ENCODE peak calls at places on chromosomes 16 and 17, in four cellular contexts. One of them, this sample, is unnamed.

GRCh38 chr16:28192811-28193529 is 18.8 kb downstream of the XPO6 start:
- DNase-seq in K562: no peak
- DNase-seq in GM12878: no peak
- DNase-seq in A549: no peak
- DNase-seq in this sample: no peak

GRCh38 chr17:10702574-10702973 is 5.2 kb downstream of the ADPRM start:
- DNase-seq in K562: peak
- DNase-seq in GM12878: no peak
- DNase-seq in A549: no peak
- DNase-seq in this sample: peak

GRCh38 chr17:61307905-61308886 is 91.4 kb upstream of the TBX2 start:
- DNase-seq in K562: no peak
- DNase-seq in GM12878: no peak
- DNase-seq in A549: peak
- DNase-seq in this sample: peak

GRCh38 chr17:72462396-72462795 is 341.6 kb downstream of the SOX9 start:
- DNase-seq in K562: no peak
- DNase-seq in A549: no peak
- DNase-seq in GM12878: no peak
- DNase-seq in this sample: no peak

GRCh38 chr16:9665851-9666271 is 516.4 kb downstream of the GRIN2A start:
- DNase-seq in GM12878: no peak
- DNase-seq in K562: no peak
- DNase-seq in A549: no peak
- DNase-seq in this sample: no peak

GRCh38 chr16:16083421-16084156 is 134.2 kb downstream of the ABCC1 start:
- DNase-seq in K562: peak
- DNase-seq in A549: peak
- DNase-seq in GM12878: no peak
- DNase-seq in this sample: peak

GRCh38 chr16:24737391-24737871 is 8.0 kb downstream of the TNRC6A start:
- DNase-seq in A549: no peak
- DNase-seq in K562: no peak
- DNase-seq in GM12878: no peak
- DNase-seq in this sample: peak

GRCh38 chr17:55341432-55341831 is 76.7 kb downstream of the HLF start:
- DNase-seq in K562: no peak
- DNase-seq in GM12878: peak
- DNase-seq in A549: no peak
- DNase-seq in this sample: peak

GRCh38 chr17:9644910-9645751 is at the start of gene USP43:
- DNase-seq in K562: peak
- DNase-seq in A549: peak
- DNase-seq in GM12878: no peak
- DNase-seq in this sample: no peak

GRCh38 chr16:84215531-84215930 is 24.3 kb downstream of the KCNG4 start:
- DNase-seq in A549: no peak
- DNase-seq in GM12878: no peak
- DNase-seq in K562: no peak
- DNase-seq in this sample: no peak

GRCh38 chr16:23962001-23962400 is 126.2 kb downstream of the PRKCB start:
- DNase-seq in GM12878: no peak
- DNase-seq in A549: no peak
- DNase-seq in K562: no peak
- DNase-seq in this sample: no peak

GRCh38 chr17:19002805-19003542 is 1.6 kb downstream of the FAM83G start:
- DNase-seq in K562: no peak
- DNase-seq in A549: no peak
- DNase-seq in GM12878: no peak
- DNase-seq in this sample: peak

GRCh38 chr17:73336613-73337400 is 25.0 kb upstream of the CDC42EP4 start:
- DNase-seq in GM12878: no peak
- DNase-seq in K562: no peak
- DNase-seq in A549: no peak
- DNase-seq in this sample: no peak

GRCh38 chr17:75845058-75845711 is 981 bp upstream of the UNC13D start:
- DNase-seq in GM12878: peak
- DNase-seq in K562: peak
- DNase-seq in A549: peak
- DNase-seq in this sample: peak

GRCh38 chr16:70018254-70018653 is 67.1 kb downstream of the CLEC18A start:
- DNase-seq in K562: peak
- DNase-seq in GM12878: peak
- DNase-seq in A549: peak
- DNase-seq in this sample: peak

GRCh38 chr17:18038149-18038850 is 668 bp downstream of the ATPAF2 start:
- DNase-seq in GM12878: no peak
- DNase-seq in A549: no peak
- DNase-seq in K562: peak
- DNase-seq in this sample: peak

GRCh38 chr16:89166696-89167424 is 4.7 kb upstream of the CDH15 start:
- DNase-seq in A549: no peak
- DNase-seq in K562: peak
- DNase-seq in GM12878: no peak
- DNase-seq in this sample: no peak

GRCh38 chr17:78723001-78723796 is 58.9 kb downstream of the CYTH1 start:
- DNase-seq in A549: no peak
- DNase-seq in K562: no peak
- DNase-seq in GM12878: no peak
- DNase-seq in this sample: peak

GRCh38 chr17:39608601-39609000 is 881 bp upstream of the NEUROD2 start:
- DNase-seq in A549: peak
- DNase-seq in GM12878: no peak
- DNase-seq in K562: peak
- DNase-seq in this sample: no peak

GRCh38 chr17:8288336-8289102 is at the start of gene RANGRF:
- DNase-seq in K562: peak
- DNase-seq in GM12878: peak
- DNase-seq in A549: peak
- DNase-seq in this sample: peak

GRCh38 chr17:56810286-56810781 is 23.4 kb downstream of the C17orf67 start:
- DNase-seq in A549: no peak
- DNase-seq in K562: no peak
- DNase-seq in GM12878: no peak
- DNase-seq in this sample: no peak

GRCh38 chr17:56809820-56810179 is 23.9 kb downstream of the C17orf67 start:
- DNase-seq in A549: no peak
- DNase-seq in K562: no peak
- DNase-seq in GM12878: no peak
- DNase-seq in this sample: no peak

GRCh38 chr17:56809106-56809819 is 24.5 kb downstream of the C17orf67 start:
- DNase-seq in A549: no peak
- DNase-seq in K562: no peak
- DNase-seq in GM12878: no peak
- DNase-seq in this sample: no peak

GRCh38 chr17:56812971-56813388 is 20.7 kb downstream of the C17orf67 start:
- DNase-seq in A549: no peak
- DNase-seq in K562: no peak
- DNase-seq in GM12878: no peak
- DNase-seq in this sample: no peak

DNA sequence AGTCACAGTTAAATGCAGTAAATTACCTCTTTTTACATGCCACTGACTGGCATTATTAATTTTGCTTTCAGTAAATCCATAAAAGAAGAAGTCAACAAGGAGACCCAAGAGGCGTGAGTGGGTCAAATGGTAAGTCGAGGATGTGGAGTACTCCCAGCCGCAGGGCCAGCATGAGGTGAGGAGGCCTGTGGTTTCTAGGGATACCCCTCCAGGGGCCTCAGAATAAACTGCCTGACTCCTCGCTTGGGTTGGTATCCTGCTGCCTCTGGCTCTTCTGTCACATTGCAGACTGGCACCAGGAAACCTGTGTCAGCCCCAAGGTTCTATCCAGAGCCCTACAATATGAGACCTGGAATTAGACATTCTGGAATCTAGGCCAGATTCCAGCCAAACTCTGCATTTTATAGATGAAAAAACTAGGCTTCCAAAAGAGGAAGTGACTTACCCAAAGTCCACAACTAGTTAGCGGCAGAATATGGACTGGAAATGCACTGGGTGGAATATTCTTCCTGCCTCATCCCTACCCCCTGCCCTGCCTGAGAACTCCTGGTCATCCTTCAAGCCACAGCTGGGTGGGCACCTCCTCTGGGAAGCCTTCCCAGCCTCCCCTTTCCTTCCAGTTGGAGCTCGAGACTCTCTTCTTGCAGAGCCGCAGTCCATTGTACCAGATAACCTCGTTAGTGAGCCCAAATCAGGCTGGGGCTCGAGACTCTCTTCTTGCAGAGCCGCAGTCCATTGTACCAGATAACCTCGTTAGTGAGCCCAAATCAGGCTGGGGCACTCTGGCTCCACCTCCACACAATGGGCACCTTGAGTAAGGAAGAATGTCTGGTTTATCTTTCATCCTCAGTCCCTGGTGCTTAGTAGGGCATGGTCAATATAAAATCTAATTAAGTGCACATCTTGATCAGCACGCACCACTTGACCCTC is 22.6 kb downstream of the C17orf67 start:
- DNase-seq in A549: no peak
- DNase-seq in GM12878: no peak
- DNase-seq in K562: no peak
- DNase-seq in this sample: no peak
- TF ChIP-seq ELK1 in A549: no peak
- TF ChIP-seq ELK1 in GM12878: no peak
- TF ChIP-seq ELK1 in K562: no peak
- TF ChIP-seq ELK1 in this sample: no peak

GRCh38 chr17:77318021-77318420 is 177.3 kb downstream of the SEC14L1 start:
- DNase-seq in GM12878: no peak
- DNase-seq in K562: no peak
- DNase-seq in A549: no peak
- DNase-seq in this sample: no peak
- TF ChIP-seq CEBPB in GM12878: no peak
- TF ChIP-seq CEBPB in K562: no peak
- TF ChIP-seq CEBPB in A549: no peak
- TF ChIP-seq CEBPB in this sample: no peak

GRCh38 chr17:38443356-38444026 is 15.2 kb downstream of the ARHGAP23 start:
- DNase-seq in GM12878: peak
- DNase-seq in K562: no peak
- DNase-seq in A549: no peak
- DNase-seq in this sample: no peak
- TF ChIP-seq BHLHE40 in GM12878: no peak
- TF ChIP-seq BHLHE40 in K562: no peak
- TF ChIP-seq BHLHE40 in A549: no peak
- TF ChIP-seq BHLHE40 in this sample: no peak

GRCh38 chr16:11603331-11603750 is 16.6 kb upstream of the LITAF start:
- DNase-seq in GM12878: no peak
- DNase-seq in K562: no peak
- DNase-seq in A549: no peak
- DNase-seq in this sample: no peak

GRCh38 chr16:11601425-11601824 is 14.7 kb upstream of the LITAF start:
- DNase-seq in A549: no peak
- DNase-seq in K562: no peak
- DNase-seq in GM12878: no peak
- DNase-seq in this sample: no peak

GRCh38 chr16:11602321-11602720 is 15.6 kb upstream of the LITAF start:
- DNase-seq in K562: no peak
- DNase-seq in GM12878: no peak
- DNase-seq in A549: no peak
- DNase-seq in this sample: no peak

GRCh38 chr16:11599579-11599978 is 12.9 kb upstream of the LITAF start:
- DNase-seq in K562: no peak
- DNase-seq in GM12878: no peak
- DNase-seq in A549: no peak
- DNase-seq in this sample: no peak

DNA sequence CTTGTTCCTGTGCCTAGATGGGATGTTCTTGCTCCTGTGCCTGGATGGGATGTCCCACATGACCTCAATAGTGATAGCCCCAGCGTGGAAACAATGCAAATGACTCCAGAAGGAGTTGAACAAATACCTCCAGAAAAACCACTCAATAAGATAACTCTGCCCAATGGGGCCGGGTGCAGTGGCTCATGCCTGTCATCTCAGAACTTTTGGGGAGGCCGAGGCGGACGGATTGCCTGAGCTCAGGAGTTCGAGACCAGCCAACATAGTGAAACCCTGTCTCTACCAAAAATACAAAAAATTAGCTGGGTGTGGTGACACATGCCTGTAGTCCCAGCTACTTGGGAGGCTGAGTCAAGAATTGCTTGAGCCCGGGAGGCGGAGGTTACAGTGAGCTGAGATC is 15.2 kb upstream of the LITAF start:
- DNase-seq in A549: no peak
- DNase-seq in GM12878: no peak
- DNase-seq in K562: no peak
- DNase-seq in this sample: no peak
- TF ChIP-seq ELK1 in A549: no peak
- TF ChIP-seq ELK1 in GM12878: no peak
- TF ChIP-seq ELK1 in K562: no peak
- TF ChIP-seq ELK1 in this sample: no peak

DNA sequence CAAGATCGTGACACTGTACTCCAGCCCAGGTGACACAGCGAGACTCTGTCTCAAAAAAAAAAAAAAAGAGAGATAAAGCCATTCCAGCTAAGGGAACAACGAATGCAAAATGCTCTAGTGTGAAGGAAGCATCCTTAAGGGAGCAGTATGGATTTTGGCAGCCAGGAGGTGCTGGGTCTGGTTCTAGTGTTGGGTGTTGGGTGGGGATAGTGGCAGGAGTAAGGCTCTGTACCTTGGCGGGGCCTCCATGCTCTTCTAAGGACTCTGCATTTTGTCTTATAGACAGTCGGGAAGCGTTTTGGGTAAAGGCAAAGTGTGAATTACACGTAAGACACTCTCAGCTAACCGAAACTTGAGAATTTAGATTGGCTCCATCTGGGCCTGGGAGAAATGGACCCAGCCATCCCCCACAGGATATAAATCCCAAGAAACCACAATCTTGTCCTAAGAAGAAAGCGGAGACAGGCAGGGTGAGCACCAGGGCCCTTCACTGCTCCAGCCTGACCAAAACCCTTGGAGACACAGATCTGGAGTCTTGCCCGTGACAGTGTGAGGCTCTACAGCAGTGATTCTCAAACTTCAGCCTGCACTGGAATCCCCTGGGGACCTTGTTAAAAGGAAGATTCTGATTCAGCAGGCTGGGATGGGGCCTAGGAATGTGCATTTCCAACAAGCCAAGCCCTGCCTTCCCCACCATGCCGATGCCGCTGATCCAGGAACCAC is 33.1 kb upstream of the PHB1 start:
- DNase-seq in K562: no peak
- DNase-seq in A549: no peak
- DNase-seq in GM12878: no peak
- DNase-seq in this sample: no peak
- TF ChIP-seq CEBPB in K562: no peak
- TF ChIP-seq CEBPB in A549: no peak
- TF ChIP-seq CEBPB in GM12878: no peak
- TF ChIP-seq CEBPB in this sample: no peak

GRCh38 chr17:68452724-68453290 is 4.5 kb downstream of the WIPI1 start:
- DNase-seq in GM12878: no peak
- DNase-seq in K562: no peak
- DNase-seq in A549: no peak
- DNase-seq in this sample: no peak

GRCh38 chr17:68451650-68452354 is 5.5 kb downstream of the WIPI1 start:
- DNase-seq in K562: no peak
- DNase-seq in A549: no peak
- DNase-seq in GM12878: no peak
- DNase-seq in this sample: no peak

GRCh38 chr17:68449021-68449739 is 8.1 kb downstream of the WIPI1 start:
- DNase-seq in GM12878: no peak
- DNase-seq in K562: no peak
- DNase-seq in A549: peak
- DNase-seq in this sample: no peak

GRCh38 chr17:68450801-68451200 is 6.5 kb downstream of the WIPI1 start:
- DNase-seq in K562: no peak
- DNase-seq in A549: no peak
- DNase-seq in GM12878: no peak
- DNase-seq in this sample: no peak

GRCh38 chr17:68450391-68450790 is 6.9 kb downstream of the WIPI1 start:
- DNase-seq in K562: no peak
- DNase-seq in A549: no peak
- DNase-seq in GM12878: no peak
- DNase-seq in this sample: no peak
- TF ChIP-seq BHLHE40 in K562: no peak
- TF ChIP-seq BHLHE40 in A549: no peak
- TF ChIP-seq BHLHE40 in GM12878: no peak
- TF ChIP-seq BHLHE40 in this sample: no peak